ENCODE peak calls at places on chromosomes 3 and 15, in six cellular contexts. K is activated CD8-positive, alpha-beta memory T cell treated with anti-CD3 and anti-CD28 coated beads for 24 hours; R is hypothalamus; D is H1; C is astrocyte of the spinal cord; F is psoas muscle. M is an unnamed sample.

GRCh38 chr15:66033143-66033542 is 163.9 kb downstream of the RAB11A start:
- DNase-seq in F (no peak), D (no peak), C (no peak), R (no peak), K (no peak), M (no peak)

GRCh38 chr3:19543212-19543841 is 390.7 kb downstream of the EFHB start:
- DNase-seq in F (no peak), C (no peak), R (no peak), K (no peak), D (peak), M (no peak)

GRCh38 chr3:121330118-121330517 is 215.7 kb downstream of the POLQ start:
- DNase-seq in R (no peak), F (no peak), K (no peak), D (no peak), C (no peak), M (no peak)

GRCh38 chr15:41981373-41982132 is 9.2 kb upstream of the EHD4 start:
- DNase-seq in D (no peak), F (no peak), C (no peak), K (no peak), R (no peak), M (no peak)

GRCh38 chr15:32649336-32649735 is 7.8 kb downstream of the SCG5 start:
- DNase-seq in C (peak), K (no peak), R (no peak), D (no peak), F (no peak), M (peak)

GRCh38 chr3:72537448-72537847 is 310.8 kb downstream of the SHQ1 start:
- DNase-seq in C (no peak), R (no peak), K (no peak), F (no peak), D (no peak), M (no peak)

GRCh38 chr15:33278816-33279612 is 31.8 kb upstream of the RYR3 start:
- DNase-seq in K (no peak), F (no peak), C (peak), R (no peak), D (no peak), M (peak)

GRCh38 chr3:151788401-151788800 is 25.5 kb upstream of the AADAC start:
- DNase-seq in K (no peak), F (no peak), R (no peak), C (no peak), D (no peak), M (no peak)

GRCh38 chr15:100918034-100918689 is 995 bp upstream of the LRRK1 start:
- DNase-seq in F (peak), R (peak), D (peak), K (peak), C (peak), M (no peak)

GRCh38 chr3:188863999-188864406 is 307.8 kb upstream of the TPRG1 start:
- DNase-seq in F (no peak), C (peak), D (no peak), K (no peak), R (no peak), M (no peak)

GRCh38 chr3:126442099-126442848 is 33.4 kb downstream of the ZXDC start:
- DNase-seq in K (no peak), C (no peak), R (no peak), D (no peak), F (peak), M (no peak)

GRCh38 chr15:97684249-97684648 is 276.3 kb upstream of the ARRDC4 start:
- DNase-seq in K (no peak), F (no peak), R (no peak), D (no peak), C (no peak), M (no peak)

GRCh38 chr3:14147063-14147435 is 22.2 kb downstream of the TMEM43 start:
- DNase-seq in D (no peak), F (no peak), R (no peak), C (no peak), K (no peak), M (no peak)

GRCh38 chr3:191255156-191255555 is 56.1 kb downstream of the OSTN start:
- DNase-seq in F (no peak), D (no peak), K (no peak), R (no peak), C (no peak), M (no peak)

GRCh38 chr3:149702691-149703426 is 45.0 kb upstream of the WWTR1 start:
- DNase-seq in F (no peak), R (no peak), D (no peak), K (no peak), C (peak), M (peak)

GRCh38 chr3:129665024-129665768 is 58.7 kb upstream of the PLXND1 start:
- DNase-seq in K (no peak), R (no peak), F (no peak), D (no peak), C (peak), M (peak)

GRCh38 chr3:71961378-71961777 is 176.4 kb upstream of the PROK2 start:
- DNase-seq in F (no peak), K (no peak), D (no peak), C (no peak), R (no peak), M (no peak)

GRCh38 chr15:33494306-33494705 is 183.5 kb downstream of the RYR3 start:
- DNase-seq in C (no peak), F (no peak), R (no peak), D (no peak), K (no peak), M (no peak)

GRCh38 chr3:3998140-3998977 is 199.1 kb downstream of the LRRN1 start:
- DNase-seq in K (no peak), D (peak), R (no peak), F (no peak), C (peak), M (peak)

GRCh38 chr3:147680820-147681488 is 271.8 kb downstream of the ZIC1 start:
- DNase-seq in F (peak), C (peak), K (no peak), D (no peak), R (peak), M (peak)

GRCh38 chr15:44712108-44713005 is 1.0 kb downstream of the B2M start:
- DNase-seq in R (no peak), C (peak), K (peak), F (peak), D (no peak), M (peak)

GRCh38 chr3:49007771-49008528 is 759 bp downstream of the WDR6 start:
- DNase-seq in C (peak), F (peak), D (peak), R (peak), K (peak), M (peak)

GRCh38 chr15:41017051-41017735 is 63.9 kb downstream of the CHAC1 start:
- DNase-seq in R (no peak), D (no peak), K (no peak), C (peak), F (no peak), M (no peak)

GRCh38 chr15:55267401-55268053 is 22.1 kb downstream of the RAB27A start:
- DNase-seq in C (peak), F (peak), R (peak), D (no peak), K (peak), M (no peak)

GRCh38 chr15:85515212-85515611 is 134.8 kb downstream of the AKAP13 start:
- DNase-seq in D (no peak), K (no peak), C (no peak), F (no peak), R (no peak), M (no peak)

GRCh38 chr3:133944181-133944580 is 48.5 kb upstream of the RAB6B start:
- DNase-seq in C (peak), K (no peak), R (no peak), D (no peak), F (no peak), M (no peak)

GRCh38 chr3:50154476-50154839 is 666 bp upstream of the SEMA3F start:
- DNase-seq in K (peak), R (no peak), D (no peak), C (no peak), F (no peak), M (no peak)

GRCh38 chr3:46354984-46355383 is 1.1 kb downstream of the CCR2 start:
- DNase-seq in D (no peak), F (no peak), K (no peak), C (no peak), R (no peak), M (no peak)

GRCh38 chr3:163879172-163879571 is 1199.1 kb downstream of the SI start:
- DNase-seq in R (no peak), C (no peak), K (no peak), D (no peak), F (no peak), M (no peak)

GRCh38 chr15:69559440-69560215 is 107.0 kb downstream of the RPLP1 start:
- DNase-seq in C (no peak), D (no peak), F (no peak), K (no peak), R (no peak), M (peak)

GRCh38 chr3:174540081-174540480 is 319.1 kb upstream of the NAALADL2 start:
- DNase-seq in C (no peak), F (no peak), K (no peak), R (no peak), D (no peak), M (no peak)

GRCh38 chr3:170653801-170654200 is 67.9 kb upstream of the SLC7A14 start:
- DNase-seq in F (no peak), D (no peak), K (no peak), C (no peak), R (no peak), M (no peak)

GRCh38 chr3:111749171-111750170 is 109.6 kb upstream of the PHLDB2 start:
- DNase-seq in F (no peak), R (no peak), K (no peak), D (no peak), C (no peak), M (peak)

GRCh38 chr3:50419595-50419994 is 60.3 kb upstream of the TMEM115 start:
- DNase-seq in R (no peak), D (no peak), F (no peak), K (no peak), C (no peak), M (no peak)

GRCh38 chr15:97459771-97460170 is 500.7 kb upstream of the ARRDC4 start:
- DNase-seq in D (no peak), R (no peak), C (no peak), K (no peak), F (no peak), M (no peak)

GRCh38 chr3:131704084-131704483 is 201.3 kb upstream of the MRPL3 start:
- DNase-seq in F (no peak), R (no peak), D (no peak), C (peak), K (no peak), M (no peak)

GRCh38 chr3:128275316-128276150 is 122.3 kb downstream of the EEFSEC start:
- DNase-seq in F (no peak), K (peak), D (peak), R (no peak), C (peak), M (no peak)

GRCh38 chr3:4421121-4421520 is 45.9 kb downstream of the SUMF1 start:
- DNase-seq in R (no peak), C (peak), D (no peak), K (no peak), F (no peak), M (peak)